ENCODE peak calls at places on chromosomes 1 and 21, in ten cellular contexts. D, G, X, V, L, C, P, J, Q and H are unnamed samples.

GRCh38 chr1:201850053-201850397 is 21.1 kb downstream of the IPO9 start:
- DNase-seq in Q (peak; percentile 51), X (no peak), J (no peak), D (no peak), V (peak; percentile 92), P (no peak), G (no peak), C (no peak), L (no peak), H (no peak)

GRCh38 chr1:59028052-59028451 is 244.2 kb upstream of the JUN start:
- DNase-seq in V (no peak), X (no peak), P (no peak), G (no peak), J (no peak), L (no peak), Q (no peak), D (no peak), C (no peak), H (no peak)

GRCh38 chr21:15627011-15627410 is 102.8 kb upstream of the USP25 start:
- DNase-seq in L (no peak), X (no peak), D (no peak), V (no peak), C (no peak), G (no peak), P (no peak), Q (no peak), J (no peak), H (no peak)

GRCh38 chr1:206005761-206006160 is 2.6 kb upstream of the RAB7B start:
- DNase-seq in C (no peak), P (no peak), G (no peak), Q (no peak), L (no peak), D (no peak), X (peak; percentile 10), J (no peak), V (no peak), H (peak; percentile 64)

GRCh38 chr1:64098856-64099606 is 104.4 kb upstream of the UBE2U start:
- DNase-seq in P (no peak), X (no peak), V (no peak), C (no peak), Q (no peak), L (no peak), D (no peak), J (no peak), G (no peak), H (no peak)

GRCh38 chr1:155081472-155082300 is 3.0 kb downstream of the EFNA3 start:
- DNase-seq in Q (no peak), J (no peak), V (no peak), P (no peak), C (no peak), L (no peak), X (no peak), G (no peak), D (no peak), H (no peak)

GRCh38 chr1:172254521-172255222 is 165.8 kb upstream of the C1orf105 start:
- DNase-seq in Q (peak; percentile 71), P (no peak), J (peak; percentile 24), G (no peak), X (no peak), V (peak; percentile 83), C (no peak), D (no peak), L (peak; percentile 56), H (no peak)

GRCh38 chr1:167387251-167387910 is 130.9 kb downstream of the CD247 start:
- DNase-seq in P (no peak), Q (no peak), V (no peak), D (no peak), X (no peak), J (no peak), C (no peak), G (no peak), L (no peak), H (no peak)

GRCh38 chr1:24966724-24967346 is 36.8 kb upstream of the RUNX3 start:
- DNase-seq in C (peak; percentile 81), D (no peak), J (no peak), G (no peak), P (no peak), X (peak; percentile 50), Q (peak; percentile 69), L (no peak), V (peak; percentile 81), H (no peak)

GRCh38 chr1:206589206-206589605 is 23.1 kb downstream of the EIF2D start:
- DNase-seq in J (no peak), C (no peak), D (no peak), G (no peak), L (peak; percentile 65), X (no peak), Q (peak; percentile 94), P (no peak), V (peak; percentile 96), H (no peak)

GRCh38 chr1:212490276-212490675 is 57.6 kb downstream of the NENF start:
- DNase-seq in J (no peak), X (no peak), L (no peak), C (no peak), P (no peak), V (no peak), G (no peak), Q (no peak), D (no peak), H (no peak)

GRCh38 chr1:236608930-236609726 is 4.8 kb upstream of the HEATR1 start:
- DNase-seq in D (peak; percentile 75), J (peak; percentile 75), V (peak; percentile 86), G (no peak), Q (peak; percentile 74), L (no peak), X (no peak), C (no peak), P (peak; percentile 69), H (no peak)

GRCh38 chr1:65172936-65173335 is 24.9 kb downstream of the AK4 start:
- DNase-seq in J (no peak), P (no peak), X (no peak), L (no peak), V (no peak), C (no peak), G (no peak), Q (no peak), D (no peak), H (no peak)

GRCh38 chr1:24364975-24365678 is 46.0 kb downstream of the GRHL3 start:
- DNase-seq in P (no peak), Q (peak; percentile 95), D (no peak), L (peak; percentile 60), J (no peak), X (no peak), C (peak; percentile 79), G (peak; percentile 43), V (peak; percentile 74), H (no peak)

GRCh38 chr1:212355230-212355969 is 59.3 kb downstream of the PACC1 start:
- DNase-seq in X (no peak), J (no peak), V (no peak), D (no peak), C (no peak), P (no peak), Q (no peak), G (no peak), L (no peak), H (no peak)

GRCh38 chr1:228487336-228488106 is at the start of gene RNF187:
- DNase-seq in V (no peak), X (peak; percentile 87), G (no peak), D (peak; percentile 47), L (no peak), Q (peak; percentile 20), C (peak; percentile 95), P (no peak), J (peak; percentile 96), H (peak; percentile 95)
- TF ChIP-seq CTCF in V (no peak), X (no peak), G (no peak), D (no peak), L (no peak), Q (no peak), C (no peak), P (no peak), J (no peak), H (no peak)

GRCh38 chr1:54222711-54223110 is 22.7 kb downstream of the MRPL37 start:
- DNase-seq in L (no peak), Q (no peak), V (no peak), J (no peak), D (no peak), X (no peak), G (no peak), P (no peak), C (no peak), H (no peak)

GRCh38 chr1:54225986-54226559 is 26.1 kb downstream of the MRPL37 start:
- DNase-seq in J (no peak), D (no peak), G (no peak), P (no peak), L (no peak), V (no peak), X (no peak), Q (no peak), C (no peak), H (no peak)

GRCh38 chr1:54225378-54225777 is 25.4 kb downstream of the MRPL37 start:
- DNase-seq in D (no peak), G (no peak), L (no peak), X (no peak), C (no peak), P (no peak), V (no peak), J (no peak), Q (no peak), H (no peak)

GRCh38 chr1:54223441-54224202 is 23.7 kb downstream of the MRPL37 start:
- DNase-seq in Q (no peak), P (no peak), L (no peak), X (no peak), G (no peak), D (no peak), C (peak; percentile 14), J (no peak), V (no peak), H (no peak)

DNA sequence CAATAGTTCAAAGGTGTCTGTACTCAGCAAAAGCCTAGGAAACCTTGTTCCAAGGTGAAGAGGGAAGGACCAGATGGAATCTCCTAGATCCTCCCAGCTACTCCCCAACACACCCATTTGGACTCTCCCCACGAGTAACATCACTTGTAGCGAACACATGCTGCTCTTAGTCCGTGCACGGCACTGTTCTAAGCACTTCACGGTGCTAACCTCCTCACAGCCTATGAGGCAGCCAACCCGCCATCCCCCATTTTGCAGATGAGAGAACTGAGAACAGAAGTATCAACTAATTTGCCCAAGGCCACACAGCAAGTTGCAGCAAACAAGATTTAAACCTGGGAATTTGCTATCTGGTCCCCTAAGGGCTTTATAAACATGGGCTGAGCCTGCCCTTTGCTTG is 24.3 kb downstream of the MRPL37 start:
- DNase-seq in P (no peak), Q (no peak), G (no peak), J (no peak), D (no peak), C (no peak), L (no peak), V (no peak), X (no peak), H (no peak)
- TF ChIP-seq CTCF in P (no peak), Q (no peak), G (no peak), J (no peak), D (no peak), C (no peak), L (no peak), V (no peak), X (no peak), H (no peak)

GRCh38 chr1:66876664-66877063 is 48.0 kb downstream of the DNAI4 start:
- DNase-seq in V (no peak), D (peak; percentile 0), L (no peak), C (no peak), J (no peak), P (no peak), Q (no peak), X (no peak), G (no peak), H (no peak)
- TF ChIP-seq CTCF in V (no peak), D (no peak), L (no peak), C (no peak), J (no peak), P (peak; percentile 17), Q (no peak), X (no peak), G (no peak), H (no peak)

GRCh38 chr1:16960560-16961296 is 19.7 kb downstream of the MFAP2 start:
- DNase-seq in G (peak; percentile 69), X (peak; percentile 77), C (peak; percentile 88), P (peak; percentile 96), Q (peak; percentile 53), L (no peak), D (peak; percentile 91), J (peak; percentile 91), V (peak; percentile 86), H (peak; percentile 93)
- TF ChIP-seq CTCF in G (no peak), X (peak; percentile 75), C (peak; percentile 89), P (peak; percentile 83), Q (peak; percentile 90), L (peak; percentile 72), D (peak; percentile 75), J (peak; percentile 52), V (peak; percentile 74), H (peak; percentile 76)